ENCODE peak calls at places on chromosomes 6 and 20, in five cellular contexts. A, S, E, V and D are unnamed samples.

GRCh38 chr6:115544765-115545409 is 515.8 kb downstream of the FRK start:
- DNase-seq in A (no peak), S (no peak), E (no peak), V (peak), D (no peak)

GRCh38 chr6:81774542-81774941 is 22.1 kb upstream of the TENT5A start:
- DNase-seq in A (no peak), S (no peak), E (no peak), V (no peak), D (no peak)

GRCh38 chr6:111818539-111819226 is 54.6 kb downstream of the FYN start:
- DNase-seq in A (peak), S (peak), E (no peak), V (peak), D (no peak)

GRCh38 chr20:36573103-36573797 is at the start of gene TGIF2:
- DNase-seq in A (peak), S (peak), E (peak), V (peak), D (peak)

GRCh38 chr20:53492212-53492611 is 101.4 kb downstream of the ZNF217 start:
- DNase-seq in A (no peak), S (no peak), E (no peak), V (no peak), D (peak)

GRCh38 chr6:115901896-115902295 is 158.8 kb downstream of the FRK start:
- DNase-seq in A (no peak), S (no peak), E (no peak), V (no peak), D (no peak)

GRCh38 chr6:101545171-101545570 is 151.7 kb downstream of the GRIK2 start:
- DNase-seq in A (peak), S (peak), E (peak), V (no peak), D (no peak)

GRCh38 chr20:39360029-39360620 is 398.0 kb downstream of the DHX35 start:
- DNase-seq in A (no peak), S (no peak), E (no peak), V (no peak), D (no peak)

GRCh38 chr6:55694148-55694547 is 115.2 kb upstream of the HMGCLL1 start:
- DNase-seq in A (peak), S (peak), E (peak), V (peak), D (peak)

GRCh38 chr20:19943021-19943659 is 74.0 kb upstream of the NAA20 start:
- DNase-seq in A (no peak), S (no peak), E (no peak), V (no peak), D (no peak)

GRCh38 chr6:11766056-11766455 is 12.5 kb downstream of the ADTRP start:
- DNase-seq in A (no peak), S (peak), E (no peak), V (no peak), D (no peak)

GRCh38 chr6:118735320-118735719 is 83.9 kb upstream of the CEP85L start:
- DNase-seq in A (peak), S (no peak), E (no peak), V (peak), D (peak)
- TF ChIP-seq CTCF in A (peak), S (peak), E (peak), V (peak), D (no peak)

DNA sequence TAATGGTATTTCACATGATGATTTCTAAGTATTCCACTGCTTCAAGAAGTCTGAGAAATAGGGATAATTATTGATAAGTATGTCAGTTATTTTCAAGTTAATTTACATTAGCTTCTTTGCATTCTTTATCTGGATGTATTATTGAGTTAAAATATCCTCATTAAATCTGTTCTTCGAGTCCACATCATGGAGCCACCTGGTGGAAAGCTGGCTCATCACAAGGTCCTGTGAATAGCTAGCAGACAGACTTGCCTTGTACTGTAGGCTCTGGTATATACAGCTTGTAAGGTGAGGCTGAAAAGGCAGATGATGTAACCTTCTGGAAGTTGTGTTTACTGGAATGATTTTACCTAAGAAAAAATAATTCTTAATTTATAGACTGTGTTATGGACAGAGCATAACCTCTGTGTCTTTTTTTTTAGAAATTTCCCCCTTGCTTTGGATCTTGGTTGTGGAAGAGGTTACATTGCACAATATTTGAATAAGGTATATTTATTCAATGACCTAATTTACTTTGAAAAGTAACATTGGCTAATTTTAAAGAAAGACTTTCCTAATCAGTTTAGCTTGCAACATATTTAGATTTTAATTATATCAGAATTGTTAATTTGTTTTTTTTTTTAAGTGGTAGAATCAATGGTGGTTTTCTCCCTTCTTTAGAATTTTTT is 3.5 kb downstream of the NDUFAF5 start:
- DNase-seq in A (peak), S (peak), E (no peak), V (peak), D (peak)
- TF ChIP-seq CTCF in A (peak), S (peak), E (peak), V (peak), D (peak)

GRCh38 chr6:61887425-61887824 is 398.6 kb downstream of the KHDRBS2 start:
- DNase-seq in A (no peak), S (no peak), E (no peak), V (no peak), D (peak)

DNA sequence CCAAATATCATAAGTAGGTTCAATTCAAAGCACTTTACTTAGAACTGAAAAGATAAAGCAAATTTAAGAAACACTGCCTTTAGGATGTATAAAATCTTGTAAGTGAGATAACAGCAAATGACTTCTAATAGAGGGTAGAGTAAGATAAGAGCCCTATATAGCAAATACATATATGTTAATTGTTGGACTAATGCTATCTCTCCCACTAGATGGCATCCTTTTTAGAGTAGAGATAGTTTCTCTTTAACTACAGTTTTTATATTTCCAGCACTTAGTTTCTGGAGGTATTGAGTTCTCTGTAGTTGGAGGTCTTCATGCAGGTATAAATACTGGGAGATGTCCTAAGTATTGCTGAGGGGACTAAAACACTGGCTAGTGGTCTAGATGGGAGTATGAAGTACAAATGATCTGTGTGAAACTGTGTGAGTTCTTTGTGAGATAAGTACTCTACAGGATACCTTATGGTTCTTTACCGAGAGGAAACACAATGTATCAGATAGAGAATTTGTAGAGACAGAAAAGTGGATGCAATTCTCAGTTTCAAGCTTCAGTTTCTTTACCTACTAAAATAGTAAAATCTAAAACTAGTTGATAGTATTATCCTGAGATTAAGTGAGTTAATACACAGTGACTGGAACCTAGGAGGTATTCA is 399.3 kb downstream of the KHDRBS2 start:
- DNase-seq in A (no peak), S (no peak), E (no peak), V (no peak), D (peak)
- TF ChIP-seq CTCF in A (no peak), S (no peak), E (no peak), V (no peak), D (no peak)

GRCh38 chr6:77433888-77434287 is 29.4 kb downstream of the HTR1B start:
- DNase-seq in A (no peak), S (no peak), E (no peak), V (no peak), D (no peak)
- TF ChIP-seq CTCF in A (no peak), S (no peak), E (no peak), V (no peak), D (no peak)

GRCh38 chr6:28606424-28607391 is 81.0 kb downstream of the GPX5 start:
- DNase-seq in A (peak), S (peak), E (no peak), V (peak), D (peak)
- TF ChIP-seq CTCF in A (peak), S (peak), E (peak), V (peak), D (peak)

GRCh38 chr6:135759831-135760230 is 91.7 kb upstream of the PDE7B start:
- DNase-seq in A (no peak), S (peak), E (no peak), V (peak), D (no peak)
- TF ChIP-seq CTCF in A (no peak), S (peak), E (peak), V (peak), D (no peak)

GRCh38 chr20:50338479-50339195 is 148.0 kb downstream of the CEBPB start:
- DNase-seq in A (no peak), S (peak), E (no peak), V (no peak), D (no peak)
- TF ChIP-seq CTCF in A (no peak), S (no peak), E (no peak), V (no peak), D (no peak)

GRCh38 chr6:113457751-113458150 is 399.4 kb upstream of the MARCKS start:
- DNase-seq in A (no peak), S (no peak), E (no peak), V (no peak), D (no peak)

GRCh38 chr6:113464536-113464935 is 392.6 kb upstream of the MARCKS start:
- DNase-seq in A (no peak), S (no peak), E (no peak), V (no peak), D (peak)

GRCh38 chr6:113458368-113459010 is 398.7 kb upstream of the MARCKS start:
- DNase-seq in A (no peak), S (peak), E (no peak), V (no peak), D (no peak)

GRCh38 chr6:113464959-113465358 is 392.2 kb upstream of the MARCKS start:
- DNase-seq in A (peak), S (peak), E (peak), V (peak), D (peak)

GRCh38 chr6:113461153-113461897 is 395.8 kb upstream of the MARCKS start:
- DNase-seq in A (no peak), S (peak), E (no peak), V (peak), D (no peak)
- TF ChIP-seq CTCF in A (peak), S (peak), E (peak), V (peak), D (no peak)